ENCODE peak calls at places on chromosome 4, in eight cellular contexts. One of them, this sample, is unnamed.

GRCh38 chr4:45438047-45438446 is 685.8 kb downstream of the GABRG1 start:
- DNase-seq in mammary epithelial cell: peak; percentile 33
- DNase-seq in neural progenitor cell: no peak
- DNase-seq in H9: no peak
- DNase-seq in fibroblast of lung: no peak
- DNase-seq in GM23248: peak; percentile 1
- DNase-seq in IMR-90: no peak
- DNase-seq in SK-N-SH: no peak
- DNase-seq in this sample: no peak

GRCh38 chr4:85520765-85521749 is 46.1 kb downstream of the ARHGAP24 start:
- DNase-seq in mammary epithelial cell: no peak
- DNase-seq in neural progenitor cell: no peak
- DNase-seq in H9: no peak
- DNase-seq in fibroblast of lung: no peak
- DNase-seq in GM23248: peak; percentile 4
- DNase-seq in IMR-90: no peak
- DNase-seq in SK-N-SH: no peak
- DNase-seq in this sample: no peak

GRCh38 chr4:184147858-184148799 is 69.5 kb downstream of the ENPP6 start:
- DNase-seq in mammary epithelial cell: no peak
- DNase-seq in neural progenitor cell: no peak
- DNase-seq in H9: no peak
- DNase-seq in fibroblast of lung: no peak
- DNase-seq in GM23248: peak; percentile 15
- DNase-seq in IMR-90: peak; percentile 8
- DNase-seq in SK-N-SH: no peak
- DNase-seq in this sample: no peak

GRCh38 chr4:12852338-12853307 is 631.5 kb downstream of the RAB28 start:
- DNase-seq in mammary epithelial cell: peak; percentile 59
- DNase-seq in neural progenitor cell: peak; percentile 73
- DNase-seq in H9: peak; percentile 48
- DNase-seq in fibroblast of lung: peak; percentile 55
- DNase-seq in GM23248: peak; percentile 81
- DNase-seq in IMR-90: peak; percentile 52
- DNase-seq in SK-N-SH: peak; percentile 32
- DNase-seq in this sample: peak; percentile 75

GRCh38 chr4:146134761-146135160 is 40.8 kb upstream of the LSM6 start:
- DNase-seq in mammary epithelial cell: peak; percentile 43
- DNase-seq in neural progenitor cell: peak; percentile 18
- DNase-seq in H9: no peak
- DNase-seq in fibroblast of lung: peak; percentile 45
- DNase-seq in GM23248: no peak
- DNase-seq in IMR-90: no peak
- DNase-seq in SK-N-SH: peak; percentile 18
- DNase-seq in this sample: no peak

GRCh38 chr4:42501624-42502401 is 104.5 kb downstream of the SHISA3 start:
- DNase-seq in mammary epithelial cell: no peak
- DNase-seq in neural progenitor cell: peak; percentile 80
- DNase-seq in H9: no peak
- DNase-seq in fibroblast of lung: no peak
- DNase-seq in GM23248: no peak
- DNase-seq in IMR-90: no peak
- DNase-seq in SK-N-SH: no peak
- DNase-seq in this sample: no peak

GRCh38 chr4:900721-901120 is 31.4 kb downstream of the GAK start:
- DNase-seq in mammary epithelial cell: no peak
- DNase-seq in neural progenitor cell: no peak
- DNase-seq in H9: no peak
- DNase-seq in fibroblast of lung: no peak
- DNase-seq in GM23248: no peak
- DNase-seq in IMR-90: no peak
- DNase-seq in SK-N-SH: no peak
- DNase-seq in this sample: no peak

GRCh38 chr4:122552898-122553297 is 68.0 kb downstream of the IL21 start:
- DNase-seq in mammary epithelial cell: peak; percentile 36
- DNase-seq in neural progenitor cell: no peak
- DNase-seq in H9: no peak
- DNase-seq in fibroblast of lung: no peak
- DNase-seq in GM23248: no peak
- DNase-seq in IMR-90: no peak
- DNase-seq in SK-N-SH: no peak
- DNase-seq in this sample: no peak

GRCh38 chr4:26239796-26240195 is 81.0 kb upstream of the RBPJ start:
- DNase-seq in mammary epithelial cell: no peak
- DNase-seq in neural progenitor cell: no peak
- DNase-seq in H9: no peak
- DNase-seq in fibroblast of lung: no peak
- DNase-seq in GM23248: peak; percentile 34
- DNase-seq in IMR-90: no peak
- DNase-seq in SK-N-SH: no peak
- DNase-seq in this sample: no peak

GRCh38 chr4:79852305-79852730 is 220.7 kb downstream of the ANTXR2 start:
- DNase-seq in mammary epithelial cell: no peak
- DNase-seq in neural progenitor cell: no peak
- DNase-seq in H9: peak; percentile 32
- DNase-seq in fibroblast of lung: peak; percentile 19
- DNase-seq in GM23248: peak; percentile 18
- DNase-seq in IMR-90: peak; percentile 81
- DNase-seq in SK-N-SH: no peak
- DNase-seq in this sample: no peak

GRCh38 chr4:170374770-170375169 is 285.0 kb upstream of the AADAT start:
- DNase-seq in mammary epithelial cell: peak; percentile 45
- DNase-seq in neural progenitor cell: peak; percentile 50
- DNase-seq in H9: peak; percentile 73
- DNase-seq in fibroblast of lung: no peak
- DNase-seq in GM23248: peak; percentile 43
- DNase-seq in IMR-90: no peak
- DNase-seq in SK-N-SH: peak; percentile 24
- DNase-seq in this sample: peak; percentile 70

GRCh38 chr4:148770377-148770776 is 328.2 kb upstream of the NR3C2 start:
- DNase-seq in mammary epithelial cell: no peak
- DNase-seq in neural progenitor cell: no peak
- DNase-seq in H9: no peak
- DNase-seq in fibroblast of lung: no peak
- DNase-seq in GM23248: no peak
- DNase-seq in IMR-90: no peak
- DNase-seq in SK-N-SH: no peak
- DNase-seq in this sample: no peak

GRCh38 chr4:11698846-11699590 is 270.3 kb upstream of the HS3ST1 start:
- DNase-seq in mammary epithelial cell: peak; percentile 91
- DNase-seq in neural progenitor cell: no peak
- DNase-seq in H9: no peak
- DNase-seq in fibroblast of lung: peak; percentile 91
- DNase-seq in GM23248: no peak
- DNase-seq in IMR-90: peak; percentile 80
- DNase-seq in SK-N-SH: no peak
- DNase-seq in this sample: no peak
- H2AFZ ChIP-seq in mammary epithelial cell: peak overlapping the region; percentile 45
- H2AFZ ChIP-seq in neural progenitor cell: no peak overlapping the region
- H2AFZ ChIP-seq in H9: no peak overlapping the region
- H2AFZ ChIP-seq in fibroblast of lung: no peak overlapping the region
- H2AFZ ChIP-seq in GM23248: no peak overlapping the region
- H2AFZ ChIP-seq in IMR-90: peak overlapping the region; percentile 71
- H2AFZ ChIP-seq in SK-N-SH: no peak overlapping the region
- H2AFZ ChIP-seq in this sample: no peak overlapping the region

GRCh38 chr4:127781303-127782024 is 658 bp upstream of the HSPA4L start:
- DNase-seq in mammary epithelial cell: no peak
- DNase-seq in neural progenitor cell: no peak
- DNase-seq in H9: no peak
- DNase-seq in fibroblast of lung: peak; percentile 55
- DNase-seq in GM23248: peak; percentile 81
- DNase-seq in IMR-90: peak; percentile 15
- DNase-seq in SK-N-SH: peak; percentile 82
- DNase-seq in this sample: no peak
- H3K4me1 ChIP-seq in mammary epithelial cell: peaks cover 12% of the 10 kb centered on the region
- H3K4me1 ChIP-seq in neural progenitor cell: peaks cover 13% of the 10 kb centered on the region
- H3K4me1 ChIP-seq in H9: no peaks in the 10 kb centered on the region
- H3K4me1 ChIP-seq in fibroblast of lung: peaks cover 3% of the 10 kb centered on the region
- H3K4me1 ChIP-seq in GM23248: no peaks in the 10 kb centered on the region
- H3K4me1 ChIP-seq in IMR-90: no peaks in the 10 kb centered on the region
- H3K4me1 ChIP-seq in SK-N-SH: peaks cover 12% of the 10 kb centered on the region
- H3K4me1 ChIP-seq in this sample: peaks cover 26% of the 10 kb centered on the region

GRCh38 chr4:95363579-95363965 is 185.2 kb downstream of the UNC5C start:
- DNase-seq in mammary epithelial cell: no peak
- DNase-seq in neural progenitor cell: peak; percentile 3
- DNase-seq in H9: no peak
- DNase-seq in fibroblast of lung: no peak
- DNase-seq in GM23248: no peak
- DNase-seq in IMR-90: no peak
- DNase-seq in SK-N-SH: no peak
- DNase-seq in this sample: no peak
- H3K9ac ChIP-seq in mammary epithelial cell: no peak overlapping the region
- H3K9ac ChIP-seq in neural progenitor cell: no peak overlapping the region
- H3K9ac ChIP-seq in H9: no peak overlapping the region
- H3K9ac ChIP-seq in fibroblast of lung: no peak overlapping the region
- H3K9ac ChIP-seq in GM23248: no peak overlapping the region
- H3K9ac ChIP-seq in IMR-90: no peak overlapping the region
- H3K9ac ChIP-seq in SK-N-SH: no peak overlapping the region
- H3K9ac ChIP-seq in this sample: no peak overlapping the region

GRCh38 chr4:111464251-111465045 is 680.8 kb upstream of the FAM241A start:
- DNase-seq in mammary epithelial cell: no peak
- DNase-seq in neural progenitor cell: no peak
- DNase-seq in H9: no peak
- DNase-seq in fibroblast of lung: no peak
- DNase-seq in GM23248: no peak
- DNase-seq in IMR-90: no peak
- DNase-seq in SK-N-SH: no peak
- DNase-seq in this sample: no peak
- H2AFZ ChIP-seq in mammary epithelial cell: no peak overlapping the region
- H2AFZ ChIP-seq in neural progenitor cell: no peak overlapping the region
- H2AFZ ChIP-seq in H9: no peak overlapping the region
- H2AFZ ChIP-seq in fibroblast of lung: no peak overlapping the region
- H2AFZ ChIP-seq in GM23248: peak overlapping the region; percentile 47
- H2AFZ ChIP-seq in IMR-90: no peak overlapping the region
- H2AFZ ChIP-seq in SK-N-SH: no peak overlapping the region
- H2AFZ ChIP-seq in this sample: no peak overlapping the region

DNA sequence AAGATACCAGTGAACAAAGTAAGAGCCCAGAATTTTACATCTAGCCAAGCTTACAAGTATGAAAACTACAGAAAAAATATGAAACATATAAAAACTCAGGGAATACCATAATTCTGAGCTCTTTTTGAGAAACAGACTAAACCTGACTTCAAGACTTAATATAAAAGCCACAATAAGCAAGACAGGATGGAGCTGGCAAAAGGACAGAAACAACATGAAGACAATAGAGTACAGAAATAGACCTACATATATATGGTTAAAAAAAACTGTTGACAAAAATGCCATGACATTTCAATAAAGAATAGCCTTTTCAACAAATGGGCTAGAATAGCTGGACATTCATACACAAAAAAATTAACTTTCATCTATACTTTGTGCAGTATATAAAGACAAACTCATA is 49.4 kb downstream of the UBA6 start:
- DNase-seq in mammary epithelial cell: no peak
- DNase-seq in neural progenitor cell: no peak
- DNase-seq in H9: no peak
- DNase-seq in fibroblast of lung: no peak
- DNase-seq in GM23248: no peak
- DNase-seq in IMR-90: no peak
- DNase-seq in SK-N-SH: no peak
- DNase-seq in this sample: no peak
- H3K4me1 ChIP-seq in mammary epithelial cell: no peaks in the 10 kb centered on the region
- H3K4me1 ChIP-seq in neural progenitor cell: no peaks in the 10 kb centered on the region
- H3K4me1 ChIP-seq in H9: no peaks in the 10 kb centered on the region
- H3K4me1 ChIP-seq in fibroblast of lung: no peaks in the 10 kb centered on the region
- H3K4me1 ChIP-seq in GM23248: no peaks in the 10 kb centered on the region
- H3K4me1 ChIP-seq in IMR-90: no peaks in the 10 kb centered on the region
- H3K4me1 ChIP-seq in SK-N-SH: no peaks in the 10 kb centered on the region
- H3K4me1 ChIP-seq in this sample: no peaks in the 10 kb centered on the region